ENCODE peak calls at places on chromosomes 2 and 18, in ten cellular contexts. M is lower lobe of right lung; X is CD4-positive, CD25-positive, alpha-beta regulatory T cell; O is NT2/D1; D is H9; H is tibial nerve; E is A549; G is tibial artery; K is H1; W is upper lobe of right lung. A is an unnamed sample. For H3K9me3 and H3K4me1, the result is how much of the 10 kb centered on the place peaks cover.

GRCh38 chr2:239190921-239191885 is 209.6 kb downstream of the HDAC4 start:
- DNase-seq in M (no peak), X (no peak), O (no peak), D (peak), H (no peak), E (no peak), G (peak), K (peak), W (peak), A (no peak)

GRCh38 chr2:17643031-17643615 is 102.6 kb downstream of the VSNL1 start:
- DNase-seq in M (no peak), X (no peak), O (peak), D (no peak), H (no peak), E (peak), G (peak), K (peak), W (no peak), A (no peak)

GRCh38 chr2:12046641-12047040 is 300.2 kb downstream of the LPIN1 start:
- DNase-seq in M (no peak), X (no peak), O (no peak), D (no peak), H (no peak), E (no peak), G (no peak), K (no peak), W (no peak), A (no peak)

GRCh38 chr2:2826621-2827020 is 495.5 kb upstream of the MYT1L start:
- DNase-seq in M (no peak), X (no peak), O (no peak), D (peak), H (no peak), E (no peak), G (no peak), K (peak), W (no peak), A (no peak)

GRCh38 chr2:180324191-180324590 is 317.1 kb upstream of the CWC22 start:
- DNase-seq in M (no peak), X (no peak), O (no peak), D (no peak), H (no peak), E (no peak), G (no peak), K (no peak), W (no peak), A (no peak)

GRCh38 chr2:230738924-230739323 is 26.3 kb downstream of the CAB39 start:
- DNase-seq in M (no peak), X (no peak), O (no peak), D (no peak), H (no peak), E (peak), G (no peak), K (no peak), W (no peak), A (no peak)

GRCh38 chr2:165634855-165635254 is 159.2 kb downstream of the GALNT3 start:
- DNase-seq in M (no peak), X (no peak), O (peak), D (peak), H (no peak), E (no peak), G (no peak), K (peak), W (no peak), A (peak)

GRCh38 chr2:43488737-43489136 is 107.1 kb downstream of the THADA start:
- DNase-seq in M (no peak), X (no peak), O (no peak), D (no peak), H (no peak), E (no peak), G (no peak), K (no peak), W (no peak), A (no peak)

GRCh38 chr2:173713904-173714555 is 251.1 kb downstream of the SP3 start:
- DNase-seq in M (no peak), X (no peak), O (no peak), D (no peak), H (no peak), E (no peak), G (no peak), K (no peak), W (no peak), A (no peak)

GRCh38 chr2:184689633-184690032 is 91.3 kb downstream of the ZNF804A start:
- DNase-seq in M (no peak), X (no peak), O (no peak), D (no peak), H (no peak), E (no peak), G (no peak), K (no peak), W (no peak), A (no peak)

GRCh38 chr2:221513251-221513650 is 58.9 kb downstream of the EPHA4 start:
- DNase-seq in M (no peak), X (no peak), O (no peak), D (no peak), H (no peak), E (no peak), G (no peak), K (no peak), W (no peak), A (no peak)

DNA sequence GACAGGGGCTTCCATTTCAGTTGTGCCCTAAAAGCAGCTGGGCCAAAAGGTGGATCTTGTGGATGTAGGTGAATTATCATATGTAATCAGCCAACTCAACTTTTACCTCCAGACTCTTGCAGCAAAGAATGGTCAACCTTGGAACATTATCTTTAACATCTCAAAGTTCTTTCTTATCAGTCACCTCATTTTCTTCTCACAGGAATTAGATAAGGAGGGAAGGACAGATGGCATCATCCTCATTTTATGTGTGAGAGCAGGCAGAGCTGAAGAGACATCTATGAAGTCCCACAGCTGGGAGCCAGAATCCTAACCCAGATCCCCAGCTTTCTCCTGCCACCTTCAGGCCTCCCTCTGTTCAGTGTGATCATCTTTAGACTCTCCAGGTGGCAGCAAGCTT is 182.1 kb downstream of the MGAT5 start:
- DNase-seq in M (no peak), X (no peak), O (no peak), D (no peak), H (no peak), E (no peak), G (no peak), K (no peak), W (no peak), A (no peak)
- H3K9me3 ChIP-seq in M (under half), X (under half), O (under half), D (under half), H (under half), E (under half), G (under half), K (under half), W (under half), A (under half)

GRCh38 chr2:9536504-9536903 is 19.1 kb downstream of the ADAM17 start:
- DNase-seq in M (no peak), X (no peak), O (no peak), D (no peak), H (no peak), E (peak), G (no peak), K (no peak), W (no peak), A (no peak)
- H3K4me1 ChIP-seq in M (under half), X (under half), O (under half), D (under half), H (under half), E (half or more), G (under half), K (under half), W (under half), A (under half)

DNA sequence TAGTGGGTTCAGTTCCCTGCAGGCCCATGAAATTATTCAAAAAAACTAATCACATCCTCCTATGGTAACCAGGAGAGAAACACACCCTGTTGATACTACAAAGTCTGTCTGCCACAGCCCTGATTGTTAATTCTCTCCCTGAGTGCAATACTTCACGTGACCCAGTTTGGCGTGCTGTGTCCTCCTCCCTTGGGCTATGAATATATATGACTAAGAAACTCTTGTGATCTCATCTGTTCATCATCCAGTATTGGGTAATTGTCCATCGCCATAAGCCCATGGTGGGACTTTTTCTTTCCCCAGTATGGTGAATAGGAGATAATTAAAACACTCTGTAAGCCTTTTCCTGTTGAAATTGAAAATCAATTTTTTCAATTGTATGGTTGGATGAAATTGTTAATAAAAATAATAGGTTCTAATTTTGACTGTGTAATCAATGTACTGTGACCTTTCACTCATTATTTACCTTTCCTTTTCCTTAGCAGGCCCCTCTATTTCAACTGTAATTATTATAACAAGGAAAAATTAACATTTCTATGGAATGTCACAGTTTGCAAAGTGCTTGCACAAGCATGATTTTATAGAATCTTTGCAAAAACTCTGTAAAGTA is 1822.6 kb downstream of the SUCLG1 start:
- DNase-seq in M (no peak), X (no peak), O (no peak), D (no peak), H (no peak), E (no peak), G (no peak), K (no peak), W (no peak), A (no peak)
- H3K9me3 ChIP-seq in M (under half), X (under half), O (under half), D (under half), H (under half), E (under half), G (under half), K (under half), W (under half), A (under half)

DNA sequence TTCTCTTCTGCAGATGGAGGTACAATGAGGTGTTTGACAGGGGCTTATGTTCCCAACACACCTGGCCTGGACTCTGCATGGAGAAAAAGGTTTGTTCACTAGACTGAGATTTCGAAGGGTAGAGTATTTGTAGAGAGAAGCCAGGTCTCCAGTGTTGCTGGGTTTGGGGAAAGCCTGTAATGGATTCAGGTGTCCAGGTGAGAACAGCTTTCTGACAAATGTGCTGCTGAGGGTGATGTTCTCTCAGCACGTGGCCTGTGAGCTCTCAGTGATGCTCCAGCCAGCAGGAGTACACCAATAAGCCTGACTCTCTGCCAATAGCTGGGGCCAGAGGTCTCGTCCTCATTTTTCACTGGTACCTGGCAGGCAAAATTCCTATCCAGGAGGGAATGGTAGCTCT is 43.8 kb upstream of the ARHGAP25 start:
- DNase-seq in M (no peak), X (no peak), O (no peak), D (no peak), H (no peak), E (no peak), G (no peak), K (no peak), W (no peak), A (no peak)
- H3K4me1 ChIP-seq in M (under half), X (under half), O (under half), D (under half), H (under half), E (under half), G (under half), K (under half), W (under half), A (under half)

DNA sequence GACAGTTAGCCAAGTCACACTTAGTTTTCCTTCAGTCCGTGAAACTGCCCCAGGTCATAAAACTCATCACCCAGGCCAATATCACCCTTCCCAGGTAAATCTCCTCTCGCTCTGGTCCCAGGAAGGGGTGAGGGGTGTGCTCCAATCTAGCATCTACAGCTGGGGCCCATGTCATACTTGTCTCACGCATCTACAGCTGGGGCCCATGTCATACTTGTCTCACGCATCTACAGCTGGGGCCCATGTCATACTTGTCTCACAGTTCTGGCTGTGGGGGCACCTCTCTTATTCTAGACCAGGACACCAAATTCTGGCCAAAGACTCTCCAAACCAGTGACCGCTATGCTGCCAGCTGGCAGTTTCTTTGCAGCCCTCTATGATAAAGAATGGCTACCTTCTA is 123.3 kb upstream of the DLGAP1 start:
- DNase-seq in M (no peak), X (no peak), O (no peak), D (no peak), H (no peak), E (no peak), G (no peak), K (no peak), W (no peak), A (no peak)
- H3K9me3 ChIP-seq in M (under half), X (under half), O (under half), D (under half), H (under half), E (under half), G (under half), K (under half), W (under half), A (under half)

GRCh38 chr2:128836559-128837100 is 518.0 kb upstream of the HS6ST1 start:
- DNase-seq in M (no peak), X (no peak), O (no peak), D (no peak), H (no peak), E (no peak), G (no peak), K (no peak), W (no peak), A (no peak)
- H3K4me1 ChIP-seq in M (under half), X (under half), O (under half), D (under half), H (under half), E (under half), G (under half), K (under half), W (under half), A (under half)